ENCODE peak calls at places on chromosomes 13 and 19, in ten cellular contexts. T is stimulated activated CD4-positive, alpha-beta T cell treated with anti-CD3 and anti-CD28 coated beads, Interleukin-4, amount 100 ng/mL, for 24 hours; M is NCI-H748 treated with DMSO at 0.1 percent for 48 hours; F is GM13976; Y is iris pigment epithelial cell; I is GM23338; V is cardiac muscle cell; N is HFFc6; O is heart right ventricle; Z is memory B cell. U is an unnamed sample.

GRCh38 chr19:46710687-46711086 is 6.2 kb downstream of the PRKD2 start:
- DNase-seq in O (no peak), T (no peak), N (no peak), Z (no peak), F (no peak), I (peak; percentile 89), V (no peak), Y (no peak), M (no peak), U (no peak)

GRCh38 chr19:28137772-28138171 is 1075.2 kb downstream of the UQCRFS1 start:
- DNase-seq in Z (no peak), M (no peak), I (no peak), O (no peak), Y (no peak), F (no peak), T (no peak), V (no peak), N (no peak), U (no peak)

GRCh38 chr19:18292460-18292809 is 11.0 kb upstream of the JUND start:
- DNase-seq in Z (no peak), V (no peak), T (no peak), O (no peak), N (no peak), I (peak; percentile 70), F (no peak), Y (no peak), M (no peak), U (no peak)

GRCh38 chr13:102041544-102041943 is 360.3 kb downstream of the FGF14 start:
- DNase-seq in M (no peak), T (no peak), Y (no peak), V (no peak), F (no peak), O (no peak), I (no peak), Z (no peak), N (no peak), U (no peak)

GRCh38 chr19:11176466-11177193 is 20.7 kb downstream of the KANK2 start:
- DNase-seq in O (no peak), Z (no peak), V (no peak), M (no peak), I (no peak), Y (no peak), T (no peak), N (no peak), F (no peak), U (no peak)

GRCh38 chr19:46487802-46488445 is 7.7 kb downstream of the PNMA8B start:
- DNase-seq in T (peak; percentile 82), N (peak; percentile 57), F (peak; percentile 90), O (peak; percentile 71), I (peak; percentile 93), Y (peak; percentile 59), Z (peak; percentile 62), M (peak; percentile 76), V (peak; percentile 80), U (no peak)

GRCh38 chr13:41213919-41214318 is 19.6 kb upstream of the KBTBD7 start:
- DNase-seq in M (no peak), V (no peak), Y (no peak), O (no peak), Z (no peak), N (no peak), I (no peak), F (no peak), T (no peak), U (no peak)

GRCh38 chr13:27638521-27638920 is 16.8 kb downstream of the POLR1D start:
- DNase-seq in M (no peak), I (no peak), F (no peak), V (peak; percentile 28), Y (peak; percentile 71), N (no peak), O (no peak), T (no peak), Z (no peak), U (no peak)

GRCh38 chr13:66803759-66804456 is 426.2 kb downstream of the PCDH9 start:
- DNase-seq in T (no peak), F (no peak), Y (peak; percentile 12), V (no peak), Z (no peak), I (no peak), M (peak; percentile 80), N (no peak), O (no peak), U (no peak)

GRCh38 chr19:37988758-37989635 is 82.0 kb downstream of the SIPA1L3 start:
- DNase-seq in F (no peak), Y (no peak), Z (no peak), V (no peak), I (peak; percentile 78), T (no peak), O (no peak), M (no peak), N (no peak), U (no peak)

GRCh38 chr13:109973279-109973678 is 186.9 kb upstream of the IRS2 start:
- DNase-seq in I (no peak), O (no peak), V (no peak), Z (no peak), F (no peak), N (no peak), M (no peak), T (no peak), Y (no peak), U (no peak)

GRCh38 chr19:19409235-19410030 is 4.0 kb downstream of the GATAD2A start:
- DNase-seq in Y (no peak), I (peak; percentile 45), M (no peak), F (no peak), O (no peak), Z (no peak), N (no peak), V (no peak), T (no peak), U (no peak)

GRCh38 chr19:2242092-2242537 is 5.5 kb downstream of the SF3A2 start:
- DNase-seq in Z (no peak), T (no peak), Y (no peak), V (no peak), N (no peak), I (no peak), F (no peak), O (no peak), M (no peak), U (no peak)

GRCh38 chr13:38684714-38685113 is 2.2 kb upstream of the FREM2 start:
- DNase-seq in T (no peak), F (no peak), V (no peak), M (no peak), O (no peak), Y (no peak), N (no peak), I (no peak), Z (no peak), U (no peak)

GRCh38 chr19:12379732-12380443 is 14.4 kb upstream of the ZNF442 start:
- DNase-seq in V (no peak), Z (no peak), Y (no peak), I (peak; percentile 17), T (no peak), F (no peak), O (no peak), N (no peak), M (no peak), U (no peak)

GRCh38 chr19:4446801-4447200 is 10.8 kb downstream of the UBXN6 start:
- DNase-seq in I (no peak), O (no peak), Y (no peak), Z (no peak), T (no peak), V (no peak), N (no peak), F (no peak), M (no peak), U (no peak)

GRCh38 chr13:41456768-41457588 is at the start of gene RGCC:
- DNase-seq in M (peak; percentile 42), F (peak; percentile 91), N (peak; percentile 39), I (peak; percentile 83), V (peak; percentile 43), Y (peak; percentile 39), Z (peak; percentile 79), T (peak; percentile 94), O (peak; percentile 80), U (no peak)

GRCh38 chr19:6536138-6536671 is 5.4 kb downstream of the TNFSF9 start:
- DNase-seq in F (peak; percentile 94), Z (peak; percentile 96), I (peak; percentile 84), M (no peak), Y (peak; percentile 52), N (peak; percentile 27), O (no peak), V (peak; percentile 33), T (peak; percentile 75), U (no peak)

GRCh38 chr13:70668293-70668692 is 560.0 kb upstream of the KLHL1 start:
- DNase-seq in V (no peak), T (no peak), Y (peak; percentile 18), Z (no peak), F (no peak), N (no peak), O (no peak), I (peak; percentile 73), M (peak; percentile 23), U (no peak)

GRCh38 chr19:29528946-29529645 is 3.3 kb downstream of the VSTM2B start:
- DNase-seq in O (no peak), F (no peak), Y (no peak), M (no peak), Z (no peak), T (no peak), N (no peak), V (no peak), I (peak; percentile 49), U (no peak)

GRCh38 chr13:85406269-85406975 is 392.8 kb downstream of the SLITRK6 start:
- DNase-seq in O (no peak), F (no peak), V (no peak), T (no peak), Y (no peak), N (no peak), I (no peak), M (no peak), Z (no peak), U (no peak)

GRCh38 chr13:111559612-111560423 is 239.4 kb downstream of the TEX29 start:
- DNase-seq in I (no peak), Z (no peak), T (no peak), O (no peak), N (no peak), F (no peak), M (no peak), V (no peak), Y (no peak), U (no peak)

GRCh38 chr19:24054044-24054935 is 32.7 kb upstream of the ZNF254 start:
- DNase-seq in I (no peak), V (peak; percentile 31), Z (no peak), Y (peak; percentile 87), T (peak; percentile 5), O (no peak), F (no peak), M (no peak), N (peak; percentile 93), U (no peak)

GRCh38 chr19:45150731-45151725 is 9.8 kb downstream of the NKPD1 start:
- DNase-seq in Y (no peak), M (no peak), F (no peak), O (no peak), Z (no peak), I (no peak), N (no peak), T (no peak), V (no peak), U (no peak)

GRCh38 chr13:85373322-85373721 is 425.9 kb downstream of the SLITRK6 start:
- DNase-seq in Z (no peak), T (no peak), N (no peak), O (no peak), I (no peak), Y (peak; percentile 1), V (no peak), M (no peak), F (no peak), U (no peak)

GRCh38 chr19:46076031-46076880 is 35.5 kb upstream of the IGFL4 start:
- DNase-seq in N (no peak), I (peak; percentile 13), T (no peak), Y (no peak), O (no peak), V (no peak), F (no peak), Z (no peak), M (no peak), U (no peak)

GRCh38 chr13:67353891-67354459 is 123.8 kb upstream of the PCDH9 start:
- DNase-seq in F (no peak), T (no peak), N (no peak), O (no peak), M (no peak), I (no peak), Y (peak; percentile 67), V (peak; percentile 25), Z (no peak), U (no peak)

GRCh38 chr19:46373573-46374359 is 26.9 kb downstream of the PPP5C start:
- DNase-seq in Y (peak; percentile 56), N (peak; percentile 56), O (peak; percentile 80), T (no peak), V (no peak), Z (no peak), M (peak; percentile 65), F (no peak), I (peak; percentile 80), U (no peak)

U was measured in glomerular endothelial cell.